ENCODE peak calls at places on chromosomes 16 and 17, in five cellular contexts. G, R, J, D and H are unnamed samples. For H3K36me3 and H3K27me3, the result is how much of the 10 kb centered on the place peaks cover.

GRCh38 chr17:12296120-12296727 is 275.5 kb downstream of the MAP2K4 start:
- DNase-seq in G (no peak), R (peak), J (peak), D (no peak), H (peak)

GRCh38 chr17:3385869-3386816 is at the start of gene OR3A2:
- DNase-seq in G (no peak), R (no peak), J (no peak), D (no peak), H (no peak)

GRCh38 chr17:21282231-21282630 is 2.3 kb upstream of the MAP2K3 start:
- DNase-seq in G (peak), R (no peak), J (peak), D (no peak), H (peak)

GRCh38 chr16:67884684-67885083 is at the start of gene NRN1L:
- DNase-seq in G (peak), R (peak), J (peak), D (peak), H (no peak)

GRCh38 chr17:63552211-63552610 is 1.9 kb downstream of the DCAF7 start:
- DNase-seq in G (peak), R (no peak), J (peak), D (no peak), H (no peak)

GRCh38 chr16:85625053-85625452 is 11.9 kb downstream of the GSE1 start:
- DNase-seq in G (no peak), R (peak), J (no peak), D (no peak), H (no peak)

GRCh38 chr17:67125417-67125816 is 81.1 kb downstream of the CACNG1 start:
- DNase-seq in G (peak), R (no peak), J (no peak), D (no peak), H (no peak)

GRCh38 chr17:17946104-17946503 is 26.1 kb downstream of the TOM1L2 start:
- DNase-seq in G (no peak), R (no peak), J (no peak), D (no peak), H (no peak)

GRCh38 chr17:27206447-27206846 is 87.5 kb upstream of the WSB1 start:
- DNase-seq in G (no peak), R (no peak), J (no peak), D (peak), H (no peak)

GRCh38 chr16:73095885-73096341 is 48.0 kb upstream of the ZFHX3 start:
- DNase-seq in G (no peak), R (no peak), J (no peak), D (no peak), H (no peak)

GRCh38 chr17:48149174-48150106 is 41.9 kb downstream of the SNX11 start:
- DNase-seq in G (no peak), R (peak), J (no peak), D (peak), H (no peak)

GRCh38 chr17:66726371-66726770 is 108.5 kb upstream of the CACNG5 start:
- DNase-seq in G (no peak), R (no peak), J (no peak), D (no peak), H (no peak)

GRCh38 chr17:7838291-7839075 is 4.5 kb downstream of the KDM6B start:
- DNase-seq in G (peak), R (peak), J (peak), D (peak), H (peak)

GRCh38 chr16:16828913-16829398 is 450.0 kb downstream of the NPIPA7 start:
- DNase-seq in G (no peak), R (peak), J (no peak), D (no peak), H (no peak)

GRCh38 chr16:85082553-85083050 is 29.7 kb downstream of the CIBAR2 start:
- DNase-seq in G (no peak), R (peak), J (no peak), D (no peak), H (no peak)

GRCh38 chr16:66521951-66522771 is 27.8 kb downstream of the TK2 start:
- DNase-seq in G (peak), R (no peak), J (peak), D (no peak), H (peak)

GRCh38 chr16:58128721-58129096 is 472 bp downstream of the CFAP20 start:
- DNase-seq in G (no peak), R (peak), J (no peak), D (no peak), H (peak)

GRCh38 chr16:19062706-19063105 is 4.7 kb upstream of the COQ7 start:
- DNase-seq in G (no peak), R (no peak), J (no peak), D (no peak), H (no peak)

GRCh38 chr17:8384801-8385335 is 1.9 kb upstream of the RPL26 start:
- DNase-seq in G (peak), R (peak), J (peak), D (peak), H (peak)

GRCh38 chr16:68372806-68373205 is 62.0 kb downstream of the PRMT7 start:
- DNase-seq in G (no peak), R (no peak), J (no peak), D (no peak), H (no peak)

GRCh38 chr17:75642221-75643032 is 9.2 kb downstream of the SMIM5 start:
- DNase-seq in G (no peak), R (peak), J (no peak), D (peak), H (no peak)

GRCh38 chr17:76684756-76685155 is 26.0 kb downstream of the MXRA7 start:
- DNase-seq in G (no peak), R (peak), J (no peak), D (no peak), H (no peak)

GRCh38 chr16:76729525-76729924 is 452.3 kb downstream of the CNTNAP4 start:
- DNase-seq in G (no peak), R (no peak), J (no peak), D (peak), H (peak)

GRCh38 chr16:69323428-69323827 is 7.0 kb downstream of the PDF start:
- DNase-seq in G (no peak), R (no peak), J (no peak), D (no peak), H (no peak)

GRCh38 chr17:81900181-81900820 is 1.7 kb upstream of the NPB start:
- DNase-seq in G (no peak), R (no peak), J (no peak), D (no peak), H (no peak)

GRCh38 chr17:81901167-81902022 is 643 bp upstream of the NPB start:
- DNase-seq in G (no peak), R (no peak), J (no peak), D (no peak), H (no peak)

GRCh38 chr17:81898029-81898866 is 3.8 kb upstream of the NPB start:
- DNase-seq in G (peak), R (no peak), J (peak), D (no peak), H (peak)

GRCh38 chr17:81898885-81899284 is 3.2 kb upstream of the NPB start:
- DNase-seq in G (no peak), R (no peak), J (no peak), D (no peak), H (no peak)

GRCh38 chr17:81899514-81900166 is 2.4 kb upstream of the NPB start:
- DNase-seq in G (no peak), R (no peak), J (no peak), D (no peak), H (no peak)
- H3K36me3 ChIP-seq in G (under half), R (under half), J (under half), D (under half), H (under half)

DNA sequence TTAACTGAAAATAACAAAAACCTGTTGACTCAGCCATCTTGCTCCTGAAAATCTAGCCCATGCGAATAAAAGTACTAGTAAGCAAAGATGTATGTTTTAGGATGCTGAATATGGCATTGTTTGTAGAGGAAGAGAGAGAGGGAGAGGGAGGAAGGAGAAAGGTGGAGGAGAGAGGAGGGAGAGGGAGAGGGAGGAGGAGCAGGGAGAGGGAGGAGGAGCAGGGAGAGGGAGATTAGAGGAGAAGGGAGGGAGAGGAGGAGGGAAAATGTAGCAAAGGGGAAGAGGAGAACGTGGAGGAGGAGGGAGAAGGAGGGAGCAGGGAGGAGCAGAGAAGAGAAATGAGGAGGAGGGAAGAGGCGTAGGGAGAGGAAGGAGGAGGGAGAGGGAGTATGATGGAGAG is 324.5 kb upstream of the EEF2KMT start:
- DNase-seq in G (no peak), R (no peak), J (no peak), D (no peak), H (no peak)
- H3K4me3 ChIP-seq in G (no peak), R (no peak), J (no peak), D (no peak), H (no peak)

GRCh38 chr17:1220346-1220745 is 40.6 kb upstream of the ABR start:
- DNase-seq in G (no peak), R (no peak), J (no peak), D (no peak), H (no peak)
- H3K27me3 ChIP-seq in G (under half), R (under half), J (half or more), D (under half), H (under half)

GRCh38 chr16:88855176-88855575 is 1.6 kb downstream of the GALNS start:
- DNase-seq in G (no peak), R (no peak), J (no peak), D (no peak), H (no peak)
- H3K36me3 ChIP-seq in G (under half), R (under half), J (under half), D (under half), H (under half)

DNA sequence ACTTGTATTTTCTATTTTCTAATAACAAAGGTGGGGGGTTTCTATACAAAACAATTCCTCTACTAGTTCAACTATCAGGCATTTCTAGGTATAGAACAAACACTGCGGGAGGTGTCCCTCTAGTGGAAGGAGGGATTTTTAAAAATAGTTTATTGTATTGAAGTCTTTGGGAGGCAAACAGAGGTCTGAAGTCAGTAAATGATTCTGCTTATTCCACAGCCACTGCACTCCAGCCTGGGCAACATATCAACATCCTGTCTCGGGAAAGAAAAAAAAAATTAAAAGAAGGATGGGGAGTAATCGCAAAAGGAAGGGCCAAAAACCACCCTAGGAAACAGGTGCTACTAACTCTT is 648 bp upstream of the ERCC4 start:
- DNase-seq in G (peak), R (no peak), J (peak), D (peak), H (no peak)
- H3K4me3 ChIP-seq in G (peak), R (peak), J (no peak), D (peak), H (peak)

GRCh38 chr17:39595294-39595693 is 12.4 kb downstream of the NEUROD2 start:
- DNase-seq in G (no peak), R (no peak), J (no peak), D (no peak), H (no peak)

GRCh38 chr17:39598047-39598481 is 9.7 kb downstream of the NEUROD2 start:
- DNase-seq in G (no peak), R (peak), J (no peak), D (no peak), H (no peak)

GRCh38 chr17:39596543-39597267 is 11.0 kb downstream of the NEUROD2 start:
- DNase-seq in G (no peak), R (peak), J (no peak), D (no peak), H (no peak)

GRCh38 chr17:39597372-39598046 is 10.2 kb downstream of the NEUROD2 start:
- DNase-seq in G (no peak), R (peak), J (no peak), D (no peak), H (no peak)

DNA sequence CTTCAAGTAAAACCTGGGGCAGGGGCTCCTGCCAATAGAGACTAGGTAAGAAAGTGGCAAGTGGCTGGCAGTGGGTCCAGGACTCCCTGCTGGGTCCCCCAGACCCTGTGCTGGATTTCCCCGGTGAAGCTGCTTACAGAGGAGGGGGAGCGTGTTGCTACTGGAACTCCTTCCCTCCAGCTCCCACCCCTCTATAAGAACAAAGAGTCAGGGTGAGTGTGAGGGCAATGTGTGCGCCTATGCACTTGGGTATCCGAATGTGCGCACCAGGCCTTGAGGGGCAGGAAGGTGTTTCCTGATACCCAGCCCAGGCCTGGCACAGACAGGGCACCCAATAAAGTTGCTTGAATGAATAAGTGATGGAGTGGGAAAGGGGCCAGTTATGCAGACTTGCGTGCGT is 11.8 kb downstream of the NEUROD2 start:
- DNase-seq in G (no peak), R (peak), J (no peak), D (no peak), H (no peak)
- H3K27me3 ChIP-seq in G (half or more), R (half or more), J (half or more), D (under half), H (half or more)

GRCh38 chr17:79395545-79395944 is 215.3 kb downstream of the RBFOX3 start:
- DNase-seq in G (no peak), R (no peak), J (no peak), D (no peak), H (no peak)
- H3K36me3 ChIP-seq in G (under half), R (under half), J (under half), D (under half), H (under half)

GRCh38 chr17:31591924-31592323 is 200.4 kb downstream of the RAB11FIP4 start:
- DNase-seq in G (no peak), R (no peak), J (no peak), D (no peak), H (no peak)

GRCh38 chr17:31595076-31595475 is 203.6 kb downstream of the RAB11FIP4 start:
- DNase-seq in G (peak), R (peak), J (peak), D (no peak), H (peak)

GRCh38 chr17:31595666-31596381 is 204.3 kb downstream of the RAB11FIP4 start:
- DNase-seq in G (no peak), R (no peak), J (no peak), D (no peak), H (no peak)

GRCh38 chr17:31594416-31594815 is 202.9 kb downstream of the RAB11FIP4 start:
- DNase-seq in G (no peak), R (peak), J (no peak), D (no peak), H (no peak)

GRCh38 chr17:31593806-31594205 is 202.3 kb downstream of the RAB11FIP4 start:
- DNase-seq in G (peak), R (no peak), J (peak), D (no peak), H (peak)
- H3K4me3 ChIP-seq in G (no peak), R (no peak), J (no peak), D (no peak), H (no peak)